ENCODE peak calls at places on chromosomes 4 and X, in six cellular contexts. V is gastrocnemius medialis; N is T follicular helper cell; P is CD4-positive, alpha-beta T cell; B is activated naive CD4-positive, alpha-beta T cell; M is HFFc6. K is an unnamed sample.

GRCh38 chrX:19332983-19333382 is 10.7 kb upstream of the PDHA1 start:
- DNase-seq in V (no peak), N (no peak), P (no peak), B (no peak), M (no peak), K (no peak)

GRCh38 chr4:168864831-168865541 is 145.1 kb downstream of the CBR4 start:
- DNase-seq in V (no peak), N (no peak), P (no peak), B (no peak), M (peak; percentile 77), K (peak; percentile 86)

GRCh38 chr4:3321295-3321889 is 28.6 kb downstream of the RGS12 start:
- DNase-seq in V (peak; percentile 71), N (no peak), P (no peak), B (no peak), M (no peak), K (no peak)

GRCh38 chr4:10157478-10158354 is 41.1 kb upstream of the WDR1 start:
- DNase-seq in V (peak; percentile 29), N (peak; percentile 16), P (peak; percentile 14), B (peak; percentile 5), M (peak; percentile 71), K (no peak)

GRCh38 chr4:8909548-8909947 is 37.9 kb upstream of the HMX1 start:
- DNase-seq in V (no peak), N (no peak), P (no peak), B (no peak), M (no peak), K (no peak)

GRCh38 chrX:34350552-34350951 is 218.4 kb upstream of the FAM47A start:
- DNase-seq in V (no peak), N (no peak), P (no peak), B (no peak), M (no peak), K (no peak)

GRCh38 chrX:41906515-41907165 is 16.7 kb downstream of the CASK start:
- DNase-seq in V (no peak), N (no peak), P (no peak), B (no peak), M (no peak), K (no peak)

GRCh38 chrX:79259073-79259689 is 108.0 kb downstream of the ITM2A start:
- DNase-seq in V (no peak), N (peak; percentile 34), P (peak; percentile 18), B (peak; percentile 4), M (no peak), K (no peak)

GRCh38 chrX:49282647-49283011 is 13.0 kb downstream of the PPP1R3F start:
- DNase-seq in V (no peak), N (no peak), P (no peak), B (no peak), M (peak; percentile 22), K (no peak)

GRCh38 chrX:65587616-65588526 is 53.3 kb upstream of the LAS1L start:
- DNase-seq in V (peak; percentile 46), N (no peak), P (no peak), B (no peak), M (peak; percentile 52), K (no peak)

GRCh38 chr4:68182382-68182820 is 52.7 kb upstream of the TMPRSS11F start:
- DNase-seq in V (no peak), N (no peak), P (no peak), B (no peak), M (no peak), K (no peak)

GRCh38 chrX:56726609-56727008 is 2.4 kb upstream of the NBDY start:
- DNase-seq in V (no peak), N (no peak), P (no peak), B (no peak), M (peak; percentile 30), K (no peak)

GRCh38 chrX:95762716-95763115 is 921.9 kb upstream of the DIAPH2 start:
- DNase-seq in V (no peak), N (no peak), P (no peak), B (no peak), M (no peak), K (no peak)

GRCh38 chrX:133179500-133179899 is 38.7 kb downstream of the TFDP3 start:
- DNase-seq in V (no peak), N (no peak), P (no peak), B (no peak), M (no peak), K (no peak)

K was measured in GM04503.